ENCODE peak calls at places on chromosomes 7 and 10, in six cellular contexts. L is testis, D is mucosa of descending colon, Z is heart left ventricle, M is cardiac muscle cell, B is fibroblast of lung. E is an unnamed sample.

GRCh38 chr10:5449823-5450222 is 37.5 kb downstream of the NET1 start:
- DNase-seq in B (peak; percentile 70), M (no peak), L (no peak), D (no peak), Z (no peak), E (no peak)

GRCh38 chr7:100544386-100544785 is 5.4 kb downstream of the AGFG2 start:
- DNase-seq in B (no peak), L (no peak), D (peak; percentile 4), M (no peak), Z (no peak), E (no peak)

GRCh38 chr10:122381680-122382079 is 7.2 kb downstream of the PLEKHA1 start:
- DNase-seq in M (no peak), D (no peak), Z (no peak), B (no peak), L (no peak), E (no peak)

GRCh38 chr10:93495654-93496321 is 624 bp upstream of the CEP55 start:
- DNase-seq in L (peak; percentile 48), B (peak; percentile 48), Z (no peak), D (peak; percentile 46), M (peak; percentile 51), E (no peak)

GRCh38 chr10:30583778-30584415 is 45.7 kb downstream of the LYZL2 start:
- DNase-seq in D (peak; percentile 82), Z (peak; percentile 80), M (no peak), L (peak; percentile 79), B (peak; percentile 68), E (peak; percentile 64)

GRCh38 chr10:28036587-28036986 is 37.7 kb upstream of the ODAD2 start:
- DNase-seq in Z (no peak), M (no peak), B (peak; percentile 39), L (no peak), D (no peak), E (no peak)

GRCh38 chr10:126734015-126734414 is 63.5 kb upstream of the C10orf90 start:
- DNase-seq in M (no peak), Z (no peak), B (peak; percentile 82), D (no peak), L (no peak), E (no peak)

GRCh38 chr10:45410807-45411606 is 37.0 kb downstream of the ALOX5 start:
- DNase-seq in M (no peak), B (no peak), L (no peak), D (no peak), Z (no peak), E (no peak)

GRCh38 chr7:35691827-35692307 is 3.1 kb downstream of the HERPUD2 start:
- DNase-seq in B (peak; percentile 18), D (peak; percentile 32), L (peak; percentile 54), M (peak; percentile 7), Z (no peak), E (no peak)

GRCh38 chr10:3757638-3758490 is 27.1 kb downstream of the KLF6 start:
- DNase-seq in D (no peak), M (no peak), B (no peak), Z (no peak), L (no peak), E (no peak)

GRCh38 chr7:1256621-1257020 is 23.9 kb downstream of the UNCX start:
- DNase-seq in L (no peak), M (no peak), D (no peak), B (no peak), Z (no peak), E (no peak)

GRCh38 chr10:48237856-48238250 is 36.6 kb downstream of the FRMPD2 start:
- DNase-seq in B (no peak), M (no peak), Z (no peak), D (no peak), L (no peak), E (no peak)

GRCh38 chr10:59173414-59173813 is 3.0 kb upstream of the PHYHIPL start:
- DNase-seq in M (no peak), Z (no peak), L (no peak), B (no peak), D (no peak), E (no peak)

GRCh38 chr10:61786728-61787127 is 114.8 kb upstream of the ARID5B start:
- DNase-seq in B (peak; percentile 86), L (no peak), M (no peak), D (peak; percentile 17), Z (no peak), E (peak; percentile 7)

GRCh38 chr10:25226775-25227682 is 52.2 kb downstream of the GPR158 start:
- DNase-seq in D (peak; percentile 40), M (peak; percentile 69), Z (peak; percentile 21), B (peak; percentile 31), L (peak; percentile 61), E (no peak)

GRCh38 chr7:100865372-100865911 is 1.7 kb upstream of the TRIP6 start:
- DNase-seq in M (no peak), Z (no peak), L (no peak), B (no peak), D (no peak), E (no peak)

GRCh38 chr10:70425096-70425495 is 16.4 kb downstream of the NODAL start:
- DNase-seq in L (no peak), Z (no peak), D (peak; percentile 48), M (no peak), B (no peak), E (no peak)

GRCh38 chr10:132714096-132714721 is 71.7 kb downstream of the NKX6-2 start:
- DNase-seq in Z (no peak), D (no peak), M (no peak), L (no peak), B (no peak), E (no peak)

GRCh38 chr7:13279854-13280435 is 592.5 kb downstream of the ARL4A start:
- DNase-seq in B (peak; percentile 55), D (no peak), M (peak; percentile 61), L (no peak), Z (no peak), E (no peak)

GRCh38 chr10:132681858-132682755 is 103.8 kb downstream of the NKX6-2 start:
- DNase-seq in D (no peak), M (no peak), B (no peak), L (peak; percentile 14), Z (peak; percentile 14), E (no peak)

GRCh38 chr10:53601260-53601875 is 828.8 kb upstream of the MBL2 start:
- DNase-seq in L (no peak), B (peak; percentile 70), D (peak; percentile 16), Z (no peak), M (peak; percentile 68), E (no peak)

GRCh38 chr7:141045842-141046630 is 27.8 kb upstream of the TMEM178B start:
- DNase-seq in Z (no peak), M (no peak), D (no peak), L (no peak), B (no peak), E (no peak)

GRCh38 chr7:115368998-115369397 is 447.1 kb downstream of the MDFIC start:
- DNase-seq in Z (no peak), D (no peak), M (no peak), B (no peak), L (no peak), E (no peak)

GRCh38 chr10:99369126-99369525 is 40.0 kb downstream of the CNNM1 start:
- DNase-seq in B (no peak), M (no peak), L (no peak), Z (no peak), D (no peak), E (no peak)

DNA sequence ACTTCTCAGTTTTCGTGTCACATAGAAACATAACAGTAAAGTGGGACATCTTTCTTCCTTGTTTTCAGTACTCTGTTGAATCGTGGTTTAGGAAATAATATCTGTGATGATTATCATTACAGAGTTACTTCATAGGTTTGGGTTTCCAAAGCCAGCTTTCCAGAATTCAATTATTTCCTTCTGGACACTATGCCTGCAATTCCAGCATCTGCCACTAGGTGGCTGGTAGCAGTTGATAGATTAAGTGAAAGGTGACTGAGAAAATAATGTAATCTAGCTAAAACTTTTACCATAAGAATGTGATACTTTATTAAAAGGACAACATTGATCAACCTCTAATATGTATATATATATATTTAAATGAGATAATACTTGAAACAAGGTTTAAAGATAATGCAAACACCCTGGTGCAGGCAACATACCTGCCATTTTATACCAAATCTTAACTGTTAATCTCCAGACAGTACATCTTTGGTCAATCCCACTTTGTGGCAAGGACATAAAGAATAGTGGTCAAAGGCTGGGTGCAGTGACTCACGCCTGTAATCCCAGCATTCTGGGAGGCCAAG is 102.6 kb downstream of the SH3PXD2A start:
- DNase-seq in Z (no peak), B (no peak), D (peak; percentile 80), L (peak; percentile 62), M (no peak), E (no peak)
- TF ChIP-seq CTCF in Z (peak; percentile 59), B (peak; percentile 81), D (peak; percentile 69), L (peak; percentile 92), M (peak; percentile 72), E (peak; percentile 35)

GRCh38 chr10:49310460-49310859 is 11.5 kb downstream of the C10orf71 start:
- DNase-seq in B (no peak), L (no peak), D (no peak), Z (no peak), M (no peak), E (no peak)
- H3K4me3 ChIP-seq in B (no peak overlapping the region), L (no peak overlapping the region), D (no peak overlapping the region), Z (no peak overlapping the region), M (no peak overlapping the region), E (no peak overlapping the region)

DNA sequence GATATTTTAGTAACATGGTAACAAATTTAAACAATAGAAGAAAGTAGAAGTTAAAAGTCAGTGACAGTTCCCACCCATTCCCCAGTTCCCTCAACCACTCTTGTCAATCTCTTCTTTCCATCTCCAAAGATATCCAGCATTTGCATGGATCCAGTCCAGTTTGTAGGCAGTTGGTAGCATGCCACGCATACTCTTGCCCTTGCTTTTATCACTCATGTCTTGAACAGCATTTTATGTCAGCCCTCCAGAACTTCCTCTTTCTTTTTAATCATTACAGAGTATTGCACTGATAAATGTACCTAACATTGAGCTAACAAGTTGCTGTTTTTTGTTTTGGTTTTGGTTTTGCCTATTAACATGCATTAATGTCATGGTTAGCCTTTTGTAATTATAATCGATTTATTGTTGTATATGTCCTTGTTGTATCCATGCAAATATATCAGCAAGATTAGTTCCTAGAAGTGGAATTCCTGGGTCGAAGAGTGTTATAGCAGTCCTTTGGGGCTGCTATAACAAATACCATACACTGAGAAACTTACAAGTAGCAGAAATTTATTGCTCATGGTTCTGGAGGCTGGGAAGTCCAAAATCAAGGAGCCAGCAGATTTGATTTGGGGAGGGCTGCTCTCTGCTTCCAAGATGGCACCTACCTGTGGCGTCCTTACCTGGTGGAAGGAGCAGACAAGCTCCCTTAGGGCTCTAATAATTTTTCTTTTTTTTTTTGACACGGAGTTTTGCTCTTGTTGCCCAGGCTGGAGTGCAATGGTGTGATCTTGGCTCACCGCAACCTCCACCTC is 25.7 kb downstream of the CHST3 start:
- DNase-seq in M (no peak), Z (no peak), L (no peak), D (no peak), B (no peak), E (no peak)
- H3K4me1 ChIP-seq in M (peaks cover 17% of the 10 kb centered on the region), Z (peaks cover 32% of the 10 kb centered on the region), L (peaks cover 45% of the 10 kb centered on the region), D (no peaks in the 10 kb centered on the region), B (peaks cover 18% of the 10 kb centered on the region), E (peaks cover 62% of the 10 kb centered on the region)

DNA sequence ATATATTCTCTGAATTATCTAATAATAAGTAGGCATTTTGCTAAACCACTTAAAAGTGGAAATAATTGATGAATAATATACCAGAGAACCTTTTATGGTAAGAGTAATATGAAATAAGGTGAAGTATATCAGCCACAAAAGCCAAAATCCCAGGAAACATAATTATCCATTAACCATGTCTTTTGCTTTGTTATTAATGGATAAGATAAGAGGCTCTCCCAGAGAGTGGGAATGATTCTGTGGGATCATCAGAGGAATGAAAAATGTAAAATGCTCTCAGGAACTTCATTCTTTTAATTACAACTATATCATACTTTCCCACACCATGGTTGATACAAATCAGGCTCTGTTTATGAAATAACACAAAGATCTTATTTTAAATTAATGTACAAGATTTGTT is 391.7 kb upstream of the FZD8 start:
- DNase-seq in D (no peak), Z (no peak), M (no peak), B (no peak), L (no peak), E (no peak)
- TF ChIP-seq CTCF in D (no peak), Z (no peak), M (no peak), B (no peak), L (no peak), E (no peak)